ENCODE peak calls at places on chromosomes 16 and 17, in ten cellular contexts. O is kidney glomerular epithelial cell, L is HEK293T, X is T-helper 2 cell, K is IMR-90, D is GDM1, N is upper lobe of left lung, S is NAMALWA, E is progenitor cell of endocrine pancreas, F is non-pigmented ciliary epithelial cell. Z is an unnamed sample.

GRCh38 chr16:6096931-6097665 is 999.5 kb upstream of the EEF2KMT start:
- DNase-seq in O (no peak), L (no peak), X (no peak), K (no peak), D (no peak), N (no peak), S (no peak), E (no peak), F (no peak), Z (no peak)

GRCh38 chr17:34542700-34543336 is 36.6 kb upstream of the TMEM132E start:
- DNase-seq in O (no peak), L (peak; percentile 22), X (peak; percentile 39), K (no peak), D (no peak), N (no peak), S (peak; percentile 53), E (no peak), F (no peak), Z (peak; percentile 49)

GRCh38 chr17:49404906-49405305 is 9.8 kb downstream of the PHB1 start:
- DNase-seq in O (no peak), L (no peak), X (no peak), K (no peak), D (no peak), N (peak; percentile 64), S (no peak), E (no peak), F (no peak), Z (no peak)

GRCh38 chr17:45372325-45372869 is 55.6 kb upstream of the MAP3K14 start:
- DNase-seq in O (no peak), L (no peak), X (no peak), K (peak; percentile 20), D (no peak), N (no peak), S (no peak), E (no peak), F (no peak), Z (no peak)

GRCh38 chr17:30920282-30920681 is 1.5 kb upstream of the ADAP2 start:
- DNase-seq in O (peak; percentile 28), L (no peak), X (no peak), K (peak; percentile 69), D (no peak), N (no peak), S (no peak), E (no peak), F (no peak), Z (no peak)

GRCh38 chr16:23464196-23464595 is 11.2 kb upstream of the COG7 start:
- DNase-seq in O (no peak), L (no peak), X (no peak), K (no peak), D (no peak), N (no peak), S (no peak), E (no peak), F (no peak), Z (no peak)

GRCh38 chr17:82228842-82229685 is at the start of gene SLC16A3:
- DNase-seq in O (peak; percentile 42), L (no peak), X (peak; percentile 61), K (peak; percentile 75), D (peak; percentile 57), N (peak; percentile 96), S (peak; percentile 72), E (no peak), F (no peak), Z (peak; percentile 86)

GRCh38 chr17:55811536-55811935 is 60.7 kb downstream of the PCTP start:
- DNase-seq in O (no peak), L (no peak), X (no peak), K (no peak), D (no peak), N (no peak), S (no peak), E (no peak), F (no peak), Z (no peak)

GRCh38 chr17:51828901-51829300 is 329.6 kb downstream of the CA10 start:
- DNase-seq in O (no peak), L (no peak), X (no peak), K (no peak), D (no peak), N (no peak), S (no peak), E (no peak), F (no peak), Z (no peak)

Z was measured in RPMI8226.